ENCODE peak calls at places on chromosomes 12 and 14, in five cellular contexts. B is left lung, X is PC-3, Y is endothelial cell, K is fibroblast of mammary gland. N is an unnamed sample.

GRCh38 chr14:100408350-100409015 is 85.3 kb downstream of the SLC25A47 start:
- DNase-seq in K (peak), B (peak), Y (no peak), X (peak), N (no peak)

GRCh38 chr14:75196468-75196867 is 20.1 kb upstream of the TMED10 start:
- DNase-seq in Y (peak), K (no peak), X (peak), B (peak), N (no peak)

GRCh38 chr12:99154264-99154982 is 493.1 kb upstream of the GARIN6 start:
- DNase-seq in Y (no peak), K (no peak), X (no peak), B (no peak), N (no peak)

GRCh38 chr14:55271572-55272414 is 572 bp downstream of the FBXO34 start:
- DNase-seq in X (peak), B (peak), K (peak), Y (peak), N (peak)

GRCh38 chr14:72478397-72479025 is 415.4 kb downstream of the DPF3 start:
- DNase-seq in B (no peak), K (no peak), Y (no peak), X (no peak), N (no peak)

GRCh38 chr12:7197846-7198245 is 8.4 kb downstream of the PEX5 start:
- DNase-seq in Y (no peak), K (no peak), X (no peak), B (no peak), N (no peak)

GRCh38 chr12:124443929-124444712 is 123.3 kb downstream of the NCOR2 start:
- DNase-seq in K (no peak), Y (no peak), B (peak), X (no peak), N (no peak)

GRCh38 chr14:55418411-55418810 is 6.8 kb upstream of the ATG14 start:
- DNase-seq in B (no peak), Y (no peak), X (no peak), K (no peak), N (no peak)

GRCh38 chr12:185197-185955 is 28.6 kb downstream of the SLC6A12 start:
- DNase-seq in Y (no peak), K (no peak), B (peak), X (no peak), N (no peak)

GRCh38 chr14:105889666-105890473 is 363.5 kb downstream of the TMEM121 start:
- DNase-seq in B (peak), Y (no peak), K (no peak), X (no peak), N (no peak)

GRCh38 chr12:113418213-113418879 is 3.8 kb upstream of the SDSL start:
- DNase-seq in Y (no peak), B (no peak), K (peak), X (no peak), N (no peak)

GRCh38 chr12:115137812-115138521 is 454.0 kb upstream of the TBX3 start:
- DNase-seq in B (no peak), Y (no peak), K (no peak), X (no peak), N (no peak)

GRCh38 chr12:111247083-111247783 is 121.7 kb downstream of the PHETA1 start:
- DNase-seq in K (no peak), B (no peak), Y (no peak), X (no peak), N (no peak)

DNA sequence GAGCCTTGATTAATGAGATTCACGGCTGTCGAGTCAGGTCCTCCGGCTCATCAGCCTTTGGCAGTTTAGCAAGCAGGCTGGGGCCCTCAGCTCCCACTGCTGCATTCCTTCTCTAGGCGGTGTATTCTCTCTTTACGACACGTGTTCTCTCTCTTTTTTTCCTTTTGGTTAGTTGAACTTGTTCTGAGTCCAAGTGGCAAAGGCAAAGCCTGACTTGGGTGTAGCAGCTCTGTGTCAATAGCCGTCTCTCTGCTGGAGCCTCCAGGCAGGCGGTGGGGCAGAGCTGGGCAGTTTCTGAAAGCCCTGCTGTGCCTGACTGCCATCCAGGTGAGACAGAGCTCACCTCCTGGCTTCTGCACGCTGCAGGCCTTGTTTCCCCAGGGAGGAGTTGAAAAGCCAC is 46.6 kb downstream of the SUSD6 start:
- DNase-seq in Y (no peak), X (peak), B (no peak), K (peak), N (no peak)
- TF ChIP-seq CTCF in Y (no peak), X (no peak), B (no peak), K (no peak), N (no peak)

GRCh38 chr14:63840981-63841380 is 11.8 kb upstream of the SYNE2 start:
- DNase-seq in Y (no peak), B (no peak), K (no peak), X (peak), N (no peak)
- TF ChIP-seq CTCF in Y (no peak), B (no peak), K (peak), X (peak), N (no peak)

GRCh38 chr12:125772403-125772802 is 707.2 kb downstream of the AACS start:
- DNase-seq in X (no peak), K (no peak), Y (no peak), B (no peak), N (no peak)

GRCh38 chr12:125775507-125775906 is 710.3 kb downstream of the AACS start:
- DNase-seq in B (no peak), K (no peak), X (no peak), Y (no peak), N (no peak)

GRCh38 chr12:125776212-125776611 is 711.0 kb downstream of the AACS start:
- DNase-seq in Y (no peak), B (no peak), X (no peak), K (no peak), N (no peak)

DNA sequence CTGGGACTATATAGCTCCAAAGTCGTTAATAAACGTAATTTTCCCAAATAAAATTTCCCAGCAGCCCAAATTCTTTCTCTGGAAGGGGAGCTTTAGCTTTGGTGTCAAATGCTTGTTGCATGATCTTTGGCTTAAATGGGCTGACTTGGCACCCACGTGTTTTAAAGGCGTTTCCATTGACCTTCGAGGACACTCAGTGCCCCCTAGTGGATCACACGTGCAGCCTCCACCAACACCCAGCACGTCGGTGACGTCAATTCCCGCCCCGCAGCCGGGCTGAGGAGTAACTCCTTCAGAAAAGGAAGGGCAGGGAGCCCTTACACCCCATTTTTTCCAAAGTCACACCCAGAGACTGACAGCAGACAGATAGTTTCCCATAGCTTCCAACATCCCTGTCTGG is 707.8 kb downstream of the AACS start:
- DNase-seq in B (no peak), Y (no peak), X (peak), K (peak), N (no peak)
- TF ChIP-seq CTCF in B (no peak), Y (peak), X (peak), K (peak), N (peak)

GRCh38 chr12:105764216-105764835 is 374.4 kb downstream of the NUAK1 start:
- DNase-seq in Y (no peak), B (no peak), K (no peak), X (no peak), N (no peak)

GRCh38 chr12:105761075-105761474 is 377.7 kb downstream of the NUAK1 start:
- DNase-seq in Y (no peak), K (no peak), X (peak), B (no peak), N (no peak)

GRCh38 chr12:105754313-105754712 is 384.4 kb downstream of the NUAK1 start:
- DNase-seq in B (peak), K (no peak), Y (no peak), X (no peak), N (no peak)

DNA sequence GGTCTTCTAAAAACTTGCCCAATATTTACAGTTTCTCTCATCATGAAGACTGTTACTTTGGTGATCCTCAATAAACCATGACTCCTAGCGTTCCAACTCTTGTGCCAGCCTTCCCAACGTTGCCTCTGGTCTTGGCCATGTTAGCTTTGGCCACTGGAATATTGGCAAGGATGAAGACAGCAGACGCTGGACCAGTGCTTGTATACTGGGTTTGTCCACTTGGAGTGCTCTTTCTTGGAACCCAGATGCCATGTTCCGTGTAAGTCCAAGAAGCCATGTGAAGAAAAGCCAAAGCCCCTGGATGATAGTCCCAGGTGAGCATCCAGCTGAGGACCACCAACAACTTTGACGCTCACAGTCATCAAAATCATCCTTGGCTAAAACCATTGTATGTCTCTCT is 379.6 kb downstream of the NUAK1 start:
- DNase-seq in Y (no peak), K (no peak), X (no peak), B (no peak), N (no peak)
- TF ChIP-seq CTCF in Y (no peak), K (no peak), X (peak), B (no peak), N (no peak)

DNA sequence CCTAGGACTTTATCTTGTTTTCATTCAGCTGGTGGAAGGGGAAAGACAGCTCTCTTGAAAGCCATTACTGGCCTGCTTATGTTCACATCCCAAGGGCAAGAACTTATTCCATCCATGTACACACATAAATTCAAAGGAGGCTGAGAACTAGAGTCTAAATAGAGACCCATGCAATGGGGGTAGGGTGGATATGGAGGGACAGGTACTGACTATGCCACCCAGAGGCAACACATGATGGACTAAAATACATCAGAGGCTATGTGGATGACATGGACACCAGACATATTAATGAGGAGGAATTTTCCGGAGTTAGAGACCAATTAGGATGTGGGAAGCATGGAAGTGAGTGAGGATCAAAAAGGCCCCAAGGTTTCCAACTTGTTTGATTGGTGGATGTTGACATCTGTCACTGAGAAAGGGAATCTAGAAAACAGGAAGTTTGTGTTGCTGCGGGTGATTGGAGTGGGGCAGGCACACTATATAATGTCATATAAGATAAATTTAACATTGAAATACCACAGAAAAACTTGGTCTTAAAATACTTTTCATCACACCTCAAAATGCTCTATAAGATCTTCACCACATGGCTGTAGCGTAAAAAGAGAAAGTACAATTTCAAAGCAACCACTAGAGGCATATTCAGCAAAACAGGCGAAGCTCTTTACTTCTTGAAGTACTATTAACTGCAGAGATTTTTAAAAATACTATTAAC is 130.4 kb downstream of the GRIP1 start:
- DNase-seq in Y (no peak), K (no peak), B (no peak), X (peak), N (no peak)
- TF ChIP-seq CTCF in Y (peak), K (peak), B (no peak), X (peak), N (peak)

DNA sequence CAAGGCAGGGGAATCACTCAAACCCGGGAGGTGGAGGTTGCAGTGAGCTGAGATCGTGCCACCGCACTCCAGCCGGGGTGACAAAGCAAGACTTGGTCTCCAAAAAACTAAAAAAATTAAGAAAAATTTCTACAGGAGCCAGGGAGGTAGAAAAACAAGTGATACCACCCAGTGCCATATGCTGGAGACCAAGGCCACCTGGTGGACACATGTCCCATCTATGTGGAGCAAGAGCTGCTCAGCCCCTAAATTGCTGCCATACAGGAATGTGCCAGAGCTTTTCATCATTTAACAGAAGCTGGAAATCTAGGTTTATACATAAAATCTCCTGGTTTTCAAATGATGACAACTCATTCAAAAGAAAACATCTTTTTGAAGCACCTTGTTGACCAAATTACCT is 61.4 kb upstream of the ELK3 start:
- DNase-seq in X (peak), K (no peak), B (no peak), Y (no peak), N (no peak)
- TF ChIP-seq CTCF in X (peak), K (no peak), B (no peak), Y (no peak), N (peak)

GRCh38 chr14:24948261-24948847 is 101.6 kb downstream of the STXBP6 start:
- DNase-seq in B (no peak), Y (no peak), X (no peak), K (no peak), N (no peak)

GRCh38 chr14:24954697-24955037 is 95.3 kb downstream of the STXBP6 start:
- DNase-seq in Y (no peak), B (no peak), K (no peak), X (no peak), N (no peak)

GRCh38 chr14:24954037-24954696 is 95.8 kb downstream of the STXBP6 start:
- DNase-seq in X (no peak), Y (no peak), B (no peak), K (no peak), N (no peak)

GRCh38 chr14:24956104-24956503 is 93.8 kb downstream of the STXBP6 start:
- DNase-seq in B (peak), K (no peak), X (no peak), Y (no peak), N (no peak)

GRCh38 chr14:24952851-24953666 is 96.9 kb downstream of the STXBP6 start:
- DNase-seq in X (peak), B (no peak), K (peak), Y (peak), N (no peak)
- TF ChIP-seq CTCF in X (no peak), B (no peak), K (no peak), Y (no peak), N (peak)

GRCh38 chr12:65728348-65728912 is 95.9 kb upstream of the HMGA2 start:
- DNase-seq in B (no peak), K (no peak), X (no peak), Y (no peak), N (no peak)

GRCh38 chr12:65731771-65732170 is 92.5 kb upstream of the HMGA2 start:
- DNase-seq in X (no peak), B (no peak), K (no peak), Y (no peak), N (no peak)

GRCh38 chr12:65734226-65734625 is 90.1 kb upstream of the HMGA2 start:
- DNase-seq in B (no peak), Y (no peak), X (no peak), K (no peak), N (no peak)

GRCh38 chr12:65725376-65725775 is 98.9 kb upstream of the HMGA2 start:
- DNase-seq in Y (no peak), B (no peak), K (no peak), X (peak), N (no peak)

DNA sequence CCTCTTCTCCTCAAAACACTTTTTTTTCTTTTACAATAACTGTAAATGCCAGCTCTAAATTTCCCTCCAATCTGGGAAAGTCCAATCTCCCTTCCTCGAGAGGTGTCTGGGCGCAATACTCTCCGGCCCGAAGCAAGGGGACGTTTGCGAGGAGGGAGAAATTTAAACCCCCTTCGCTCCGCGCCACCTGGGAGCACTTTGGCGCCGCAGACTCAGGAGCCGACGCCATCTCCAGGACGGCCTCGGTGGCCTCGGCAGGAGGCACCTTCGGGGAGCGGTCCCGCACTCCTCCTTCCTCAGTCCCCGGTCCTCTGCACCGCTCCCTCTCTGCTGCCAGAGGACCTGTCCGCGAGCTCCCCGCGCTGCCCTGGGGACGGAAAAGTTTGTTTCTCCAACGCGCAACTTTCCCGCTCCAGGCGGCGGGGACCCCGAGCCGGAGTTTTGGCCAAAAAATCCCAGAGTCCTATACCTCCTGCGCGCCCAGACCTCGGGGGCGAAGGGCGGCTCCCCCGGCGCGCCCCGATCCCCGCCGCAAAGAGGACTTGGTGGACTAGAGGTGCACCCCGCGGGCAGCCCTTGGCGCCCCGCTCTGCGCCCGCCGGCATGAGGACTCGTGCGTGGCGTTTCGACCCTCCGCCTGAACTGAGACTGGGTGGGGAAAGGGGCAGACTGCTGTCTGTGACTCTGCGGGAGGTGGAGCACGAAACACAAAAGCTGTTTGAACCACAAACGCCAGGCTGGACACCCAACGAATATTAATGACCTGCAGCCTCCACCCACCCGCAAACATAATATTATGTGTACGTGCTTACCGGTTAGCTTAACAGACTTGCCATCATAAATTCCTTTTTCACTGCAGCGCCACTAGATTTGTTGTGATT is 95.1 kb upstream of the HMGA2 start:
- DNase-seq in B (peak), X (no peak), Y (peak), K (no peak), N (peak)
- TF ChIP-seq CTCF in B (no peak), X (no peak), Y (no peak), K (no peak), N (no peak)

N was measured in type B pancreatic cell.